ENCODE peak calls at places on chromosomes 4 and X, in nine cellular contexts. One of them, this sample, is unnamed.
A peak's percentile ranks its signal among the peaks of the same experiment; 100 is the strongest.

GRCh38 chrX:139094671-139095592 is 383.4 kb upstream of the FGF13 start:
- DNase-seq in PC-9: no peak
- DNase-seq in upper lobe of left lung: no peak
- DNase-seq in colonic mucosa: no peak
- DNase-seq in neural progenitor cell: no peak
- DNase-seq in adrenal gland: no peak
- DNase-seq in astrocyte: peak; percentile 82
- DNase-seq in esophagus squamous epithelium: no peak
- DNase-seq in body of pancreas: no peak
- DNase-seq in this sample: peak; percentile 48

GRCh38 chr4:59540311-59540710 is 1659.8 kb upstream of the ADGRL3 start:
- DNase-seq in PC-9: no peak
- DNase-seq in upper lobe of left lung: no peak
- DNase-seq in colonic mucosa: no peak
- DNase-seq in neural progenitor cell: no peak
- DNase-seq in adrenal gland: no peak
- DNase-seq in astrocyte: no peak
- DNase-seq in esophagus squamous epithelium: no peak
- DNase-seq in body of pancreas: no peak
- DNase-seq in this sample: no peak

GRCh38 chrX:45710081-45710801 is 509.6 kb upstream of the DIPK2B start:
- DNase-seq in PC-9: peak; percentile 22
- DNase-seq in upper lobe of left lung: no peak
- DNase-seq in colonic mucosa: no peak
- DNase-seq in neural progenitor cell: no peak
- DNase-seq in adrenal gland: no peak
- DNase-seq in astrocyte: peak; percentile 99
- DNase-seq in esophagus squamous epithelium: no peak
- DNase-seq in body of pancreas: no peak
- DNase-seq in this sample: peak; percentile 88

GRCh38 chr4:172124656-172125308 is 311.6 kb downstream of the GALNTL6 start:
- DNase-seq in PC-9: no peak
- DNase-seq in upper lobe of left lung: no peak
- DNase-seq in colonic mucosa: no peak
- DNase-seq in neural progenitor cell: no peak
- DNase-seq in adrenal gland: no peak
- DNase-seq in astrocyte: no peak
- DNase-seq in esophagus squamous epithelium: no peak
- DNase-seq in body of pancreas: no peak
- DNase-seq in this sample: no peak

GRCh38 chr4:165325732-165326512 is 1.5 kb upstream of the MSMO1 start:
- DNase-seq in PC-9: peak; percentile 42
- DNase-seq in upper lobe of left lung: no peak
- DNase-seq in colonic mucosa: no peak
- DNase-seq in neural progenitor cell: no peak
- DNase-seq in adrenal gland: no peak
- DNase-seq in astrocyte: peak; percentile 93
- DNase-seq in esophagus squamous epithelium: no peak
- DNase-seq in body of pancreas: no peak
- DNase-seq in this sample: peak; percentile 82

GRCh38 chr4:133581971-133582619 is 433.0 kb downstream of the PCDH10 start:
- DNase-seq in PC-9: no peak
- DNase-seq in upper lobe of left lung: no peak
- DNase-seq in colonic mucosa: no peak
- DNase-seq in neural progenitor cell: no peak
- DNase-seq in adrenal gland: no peak
- DNase-seq in astrocyte: peak; percentile 76
- DNase-seq in esophagus squamous epithelium: no peak
- DNase-seq in body of pancreas: no peak
- DNase-seq in this sample: no peak

GRCh38 chr4:168796362-168797106 is 213.5 kb downstream of the CBR4 start:
- DNase-seq in PC-9: peak; percentile 66
- DNase-seq in upper lobe of left lung: no peak
- DNase-seq in colonic mucosa: no peak
- DNase-seq in neural progenitor cell: no peak
- DNase-seq in adrenal gland: no peak
- DNase-seq in astrocyte: peak; percentile 94
- DNase-seq in esophagus squamous epithelium: no peak
- DNase-seq in body of pancreas: peak; percentile 34
- DNase-seq in this sample: peak; percentile 75

GRCh38 chr4:185127021-185127925 is 15.8 kb upstream of the SLC25A4 start:
- DNase-seq in PC-9: peak; percentile 10
- DNase-seq in upper lobe of left lung: peak; percentile 89
- DNase-seq in colonic mucosa: no peak
- DNase-seq in neural progenitor cell: peak; percentile 63
- DNase-seq in adrenal gland: peak; percentile 42
- DNase-seq in astrocyte: peak; percentile 12
- DNase-seq in esophagus squamous epithelium: no peak
- DNase-seq in body of pancreas: peak; percentile 50
- DNase-seq in this sample: no peak

GRCh38 chr4:95898226-95898625 is 58.3 kb downstream of the PDHA2 start:
- DNase-seq in PC-9: no peak
- DNase-seq in upper lobe of left lung: no peak
- DNase-seq in colonic mucosa: no peak
- DNase-seq in neural progenitor cell: no peak
- DNase-seq in adrenal gland: no peak
- DNase-seq in astrocyte: no peak
- DNase-seq in esophagus squamous epithelium: no peak
- DNase-seq in body of pancreas: no peak
- DNase-seq in this sample: no peak

GRCh38 chrX:131778269-131779218 is 234.7 kb downstream of the OR13H1 start:
- DNase-seq in PC-9: no peak
- DNase-seq in upper lobe of left lung: peak; percentile 22
- DNase-seq in colonic mucosa: peak; percentile 88
- DNase-seq in neural progenitor cell: no peak
- DNase-seq in adrenal gland: peak; percentile 87
- DNase-seq in astrocyte: peak; percentile 40
- DNase-seq in esophagus squamous epithelium: peak; percentile 7
- DNase-seq in body of pancreas: peak; percentile 83
- DNase-seq in this sample: peak; percentile 9

GRCh38 chrX:131779313-131779712 is 235.4 kb downstream of the OR13H1 start:
- DNase-seq in PC-9: no peak
- DNase-seq in upper lobe of left lung: no peak
- DNase-seq in colonic mucosa: no peak
- DNase-seq in neural progenitor cell: no peak
- DNase-seq in adrenal gland: no peak
- DNase-seq in astrocyte: no peak
- DNase-seq in esophagus squamous epithelium: no peak
- DNase-seq in body of pancreas: no peak
- DNase-seq in this sample: no peak

GRCh38 chrX:131789664-131790063 is 233.4 kb upstream of the STK26 start:
- DNase-seq in PC-9: no peak
- DNase-seq in upper lobe of left lung: no peak
- DNase-seq in colonic mucosa: no peak
- DNase-seq in neural progenitor cell: no peak
- DNase-seq in adrenal gland: no peak
- DNase-seq in astrocyte: no peak
- DNase-seq in esophagus squamous epithelium: no peak
- DNase-seq in body of pancreas: no peak
- DNase-seq in this sample: no peak

GRCh38 chrX:131783555-131784338 is 239.4 kb upstream of the STK26 start:
- DNase-seq in PC-9: no peak
- DNase-seq in upper lobe of left lung: no peak
- DNase-seq in colonic mucosa: peak; percentile 88
- DNase-seq in neural progenitor cell: no peak
- DNase-seq in adrenal gland: peak; percentile 86
- DNase-seq in astrocyte: peak; percentile 64
- DNase-seq in esophagus squamous epithelium: no peak
- DNase-seq in body of pancreas: peak; percentile 87
- DNase-seq in this sample: peak; percentile 60
- TF ChIP-seq CTCF in PC-9: no peak
- TF ChIP-seq CTCF in upper lobe of left lung: peak; percentile 53
- TF ChIP-seq CTCF in colonic mucosa: peak; percentile 45
- TF ChIP-seq CTCF in neural progenitor cell: no peak
- TF ChIP-seq CTCF in adrenal gland: peak; percentile 80
- TF ChIP-seq CTCF in astrocyte: no peak
- TF ChIP-seq CTCF in esophagus squamous epithelium: no peak
- TF ChIP-seq CTCF in body of pancreas: no peak
- TF ChIP-seq CTCF in this sample: peak; percentile 23

DNA sequence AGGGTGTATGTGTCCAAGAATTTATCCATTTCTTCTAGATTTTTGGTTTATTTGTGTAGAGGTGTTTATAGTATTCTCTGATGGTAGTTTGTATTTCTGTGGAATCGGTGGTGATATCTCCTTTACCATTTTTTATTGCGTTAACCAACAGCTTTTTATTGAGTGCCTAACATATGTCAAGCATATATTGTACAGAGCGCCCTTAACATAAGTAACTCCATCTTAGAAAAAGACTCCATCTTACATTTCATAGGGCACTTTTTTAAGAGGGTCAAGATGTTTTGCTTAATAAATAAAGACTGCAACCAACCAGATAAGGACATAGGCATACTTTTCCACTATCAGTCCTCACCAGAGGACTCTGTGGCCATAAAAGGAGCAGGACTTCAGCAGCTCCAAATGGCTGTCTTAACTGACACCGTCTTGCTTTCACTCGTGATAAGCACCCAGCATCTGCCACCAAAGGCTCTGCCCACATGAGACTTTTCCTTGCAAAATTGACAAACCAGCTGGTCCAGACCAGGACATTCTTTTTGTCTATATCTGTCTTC is 75.0 kb downstream of the HS6ST2 start:
- DNase-seq in PC-9: no peak
- DNase-seq in upper lobe of left lung: no peak
- DNase-seq in colonic mucosa: no peak
- DNase-seq in neural progenitor cell: no peak
- DNase-seq in adrenal gland: no peak
- DNase-seq in astrocyte: no peak
- DNase-seq in esophagus squamous epithelium: no peak
- DNase-seq in body of pancreas: no peak
- DNase-seq in this sample: no peak
- H3K36me3 ChIP-seq in PC-9: no peaks in the 10 kb centered on the region
- H3K36me3 ChIP-seq in upper lobe of left lung: no peaks in the 10 kb centered on the region
- H3K36me3 ChIP-seq in colonic mucosa: no peaks in the 10 kb centered on the region
- H3K36me3 ChIP-seq in neural progenitor cell: no peaks in the 10 kb centered on the region
- H3K36me3 ChIP-seq in adrenal gland: no peaks in the 10 kb centered on the region
- H3K36me3 ChIP-seq in astrocyte: no peaks in the 10 kb centered on the region
- H3K36me3 ChIP-seq in esophagus squamous epithelium: no peaks in the 10 kb centered on the region
- H3K36me3 ChIP-seq in body of pancreas: no peaks in the 10 kb centered on the region
- H3K36me3 ChIP-seq in this sample: no peaks in the 10 kb centered on the region

GRCh38 chr4:173243917-173244658 is 75.5 kb downstream of the GALNT7 start:
- DNase-seq in PC-9: no peak
- DNase-seq in upper lobe of left lung: no peak
- DNase-seq in colonic mucosa: no peak
- DNase-seq in neural progenitor cell: no peak
- DNase-seq in adrenal gland: no peak
- DNase-seq in astrocyte: no peak
- DNase-seq in esophagus squamous epithelium: no peak
- DNase-seq in body of pancreas: peak; percentile 28
- DNase-seq in this sample: no peak
- H3K4me3 ChIP-seq in PC-9: no peak overlapping the region
- H3K4me3 ChIP-seq in upper lobe of left lung: no peak overlapping the region
- H3K4me3 ChIP-seq in colonic mucosa: no peak overlapping the region
- H3K4me3 ChIP-seq in neural progenitor cell: no peak overlapping the region
- H3K4me3 ChIP-seq in adrenal gland: no peak overlapping the region
- H3K4me3 ChIP-seq in astrocyte: no peak overlapping the region
- H3K4me3 ChIP-seq in esophagus squamous epithelium: no peak overlapping the region
- H3K4me3 ChIP-seq in body of pancreas: no peak overlapping the region
- H3K4me3 ChIP-seq in this sample: no peak overlapping the region

DNA sequence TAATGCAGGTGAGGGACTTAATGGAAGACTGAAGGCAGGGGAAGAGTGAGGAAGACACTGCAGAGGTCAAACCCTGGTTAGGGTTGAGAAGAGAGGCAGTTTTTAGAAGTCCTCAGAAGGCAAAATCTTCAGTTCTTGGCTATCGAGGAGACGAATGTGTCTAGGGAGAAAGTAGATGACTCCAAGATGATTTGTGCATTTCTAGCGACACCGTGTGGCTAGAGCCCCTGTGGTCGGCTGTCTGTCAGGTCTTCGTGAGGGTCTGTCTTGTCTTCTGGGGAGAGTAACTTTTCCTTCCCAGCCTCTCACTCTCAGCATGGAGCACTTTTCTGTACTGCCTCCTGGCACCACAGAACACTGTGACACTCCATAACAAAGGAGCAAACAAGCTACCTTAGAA is 458.1 kb downstream of the STIM2 start:
- DNase-seq in PC-9: peak; percentile 24
- DNase-seq in upper lobe of left lung: no peak
- DNase-seq in colonic mucosa: peak; percentile 60
- DNase-seq in neural progenitor cell: peak; percentile 72
- DNase-seq in adrenal gland: no peak
- DNase-seq in astrocyte: no peak
- DNase-seq in esophagus squamous epithelium: no peak
- DNase-seq in body of pancreas: peak; percentile 15
- DNase-seq in this sample: no peak
- TF ChIP-seq CTCF in PC-9: peak; percentile 24
- TF ChIP-seq CTCF in upper lobe of left lung: no peak
- TF ChIP-seq CTCF in colonic mucosa: no peak
- TF ChIP-seq CTCF in neural progenitor cell: peak; percentile 68
- TF ChIP-seq CTCF in adrenal gland: peak; percentile 24
- TF ChIP-seq CTCF in astrocyte: peak; percentile 58
- TF ChIP-seq CTCF in esophagus squamous epithelium: no peak
- TF ChIP-seq CTCF in body of pancreas: peak; percentile 22
- TF ChIP-seq CTCF in this sample: peak; percentile 61

DNA sequence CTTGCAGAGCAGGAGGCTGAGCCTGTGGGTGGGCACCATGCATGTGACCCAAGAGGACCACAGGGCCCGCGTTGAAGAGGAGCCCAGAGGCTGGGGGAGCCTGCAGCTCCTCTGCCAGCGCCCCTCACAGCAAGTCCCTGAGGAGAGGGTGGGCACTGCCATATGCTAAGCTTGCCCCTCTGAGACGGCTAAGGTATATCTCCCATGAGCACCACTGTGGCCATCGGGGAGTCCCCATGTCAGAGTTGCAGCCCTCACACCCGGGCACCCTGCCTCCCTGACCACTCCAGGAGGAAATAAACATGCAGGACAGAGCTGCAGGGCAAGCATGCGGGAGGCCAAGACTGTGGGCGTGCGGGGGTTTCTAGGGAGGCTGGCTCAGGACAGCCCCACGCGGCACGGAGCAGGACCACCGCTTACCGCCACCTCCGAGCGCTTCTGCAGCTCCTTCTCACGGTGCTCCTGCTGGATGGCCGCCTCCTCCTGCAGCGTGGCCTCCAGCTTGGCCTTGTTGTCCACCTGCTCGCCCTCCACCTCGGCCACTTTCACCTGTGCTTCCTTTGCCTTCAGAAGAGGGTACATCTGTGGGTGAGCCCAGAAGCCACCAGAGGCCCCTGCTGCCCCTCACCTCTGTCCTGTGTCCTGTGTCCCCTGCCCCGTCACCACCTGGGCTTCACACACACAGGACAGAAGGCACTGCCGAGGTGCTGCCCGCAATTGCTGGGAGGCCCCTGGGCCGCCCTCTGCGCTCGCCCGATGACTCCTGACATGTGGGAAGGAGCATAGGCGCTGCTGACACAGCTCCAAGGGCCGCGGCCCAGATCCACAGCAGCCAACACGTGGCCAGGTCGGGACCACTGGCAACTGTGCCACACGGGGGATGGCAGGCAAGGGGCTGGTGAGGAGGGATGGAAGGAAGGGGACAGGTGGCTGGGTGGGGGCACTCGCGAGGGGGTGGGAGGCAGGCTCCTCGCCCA is 29.8 kb downstream of the FGFR3 start:
- DNase-seq in PC-9: no peak
- DNase-seq in upper lobe of left lung: peak; percentile 73
- DNase-seq in colonic mucosa: no peak
- DNase-seq in neural progenitor cell: no peak
- DNase-seq in adrenal gland: no peak
- DNase-seq in astrocyte: no peak
- DNase-seq in esophagus squamous epithelium: no peak
- DNase-seq in body of pancreas: no peak
- DNase-seq in this sample: no peak
- H3K36me3 ChIP-seq in PC-9: peaks cover 9% of the 10 kb centered on the region
- H3K36me3 ChIP-seq in upper lobe of left lung: peaks cover 33% of the 10 kb centered on the region
- H3K36me3 ChIP-seq in colonic mucosa: peaks cover 29% of the 10 kb centered on the region
- H3K36me3 ChIP-seq in neural progenitor cell: no peaks in the 10 kb centered on the region
- H3K36me3 ChIP-seq in adrenal gland: no peaks in the 10 kb centered on the region
- H3K36me3 ChIP-seq in astrocyte: peaks cover 25% of the 10 kb centered on the region
- H3K36me3 ChIP-seq in esophagus squamous epithelium: peaks cover 92% of the 10 kb centered on the region
- H3K36me3 ChIP-seq in body of pancreas: peaks cover 13% of the 10 kb centered on the region
- H3K36me3 ChIP-seq in this sample: peaks cover 1% of the 10 kb centered on the region

This sample was measured in kidney epithelial cell.